ENCODE peak calls at places on chromosome 10, in four cellular contexts. One of them, this sample, is unnamed.

GRCh38 chr10:79318369-79318768 is 28.9 kb upstream of the PPIF start:
- DNase-seq in NCI-H1092 treated with DMSO at 0.1 percent for 48 hours: no peak
- DNase-seq in WTC11: no peak
- DNase-seq in mesenteric fat pad: no peak
- DNase-seq in this sample: no peak

GRCh38 chr10:96075977-96076376 is 32.6 kb downstream of the CCNJ start:
- DNase-seq in NCI-H1092 treated with DMSO at 0.1 percent for 48 hours: no peak
- DNase-seq in WTC11: no peak
- DNase-seq in mesenteric fat pad: no peak
- DNase-seq in this sample: no peak

GRCh38 chr10:77807706-77808105 is 118.8 kb downstream of the DLG5 start:
- DNase-seq in NCI-H1092 treated with DMSO at 0.1 percent for 48 hours: no peak
- DNase-seq in WTC11: no peak
- DNase-seq in mesenteric fat pad: no peak
- DNase-seq in this sample: no peak

GRCh38 chr10:99906470-99906869 is 103.3 kb downstream of the DNMBP start:
- DNase-seq in NCI-H1092 treated with DMSO at 0.1 percent for 48 hours: no peak
- DNase-seq in WTC11: no peak
- DNase-seq in mesenteric fat pad: no peak
- DNase-seq in this sample: no peak

GRCh38 chr10:47367646-47368045 is 16.4 kb downstream of the ZNF488 start:
- DNase-seq in NCI-H1092 treated with DMSO at 0.1 percent for 48 hours: no peak
- DNase-seq in WTC11: no peak
- DNase-seq in mesenteric fat pad: peak
- DNase-seq in this sample: no peak

GRCh38 chr10:131651674-131652093 is 249.1 kb upstream of the PPP2R2D start:
- DNase-seq in NCI-H1092 treated with DMSO at 0.1 percent for 48 hours: no peak
- DNase-seq in WTC11: peak
- DNase-seq in mesenteric fat pad: peak
- DNase-seq in this sample: peak

GRCh38 chr10:11382187-11382586 is 229.3 kb downstream of the USP6NL start:
- DNase-seq in NCI-H1092 treated with DMSO at 0.1 percent for 48 hours: no peak
- DNase-seq in WTC11: no peak
- DNase-seq in mesenteric fat pad: no peak
- DNase-seq in this sample: no peak

GRCh38 chr10:83682399-83682798 is 456.9 kb upstream of the GHITM start:
- DNase-seq in NCI-H1092 treated with DMSO at 0.1 percent for 48 hours: no peak
- DNase-seq in WTC11: no peak
- DNase-seq in mesenteric fat pad: no peak
- DNase-seq in this sample: no peak

GRCh38 chr10:88553116-88553752 is 29.9 kb downstream of the RNLS start:
- DNase-seq in NCI-H1092 treated with DMSO at 0.1 percent for 48 hours: peak
- DNase-seq in WTC11: peak
- DNase-seq in mesenteric fat pad: no peak
- DNase-seq in this sample: peak

GRCh38 chr10:70479626-70480253 is 1.2 kb downstream of the PALD1 start:
- DNase-seq in NCI-H1092 treated with DMSO at 0.1 percent for 48 hours: no peak
- DNase-seq in WTC11: no peak
- DNase-seq in mesenteric fat pad: no peak
- DNase-seq in this sample: no peak

GRCh38 chr10:13347235-13348156 is 597 bp downstream of the SEPHS1 start:
- DNase-seq in NCI-H1092 treated with DMSO at 0.1 percent for 48 hours: peak
- DNase-seq in WTC11: peak
- DNase-seq in mesenteric fat pad: peak
- DNase-seq in this sample: peak

This sample was measured in H7.